ENCODE peak calls at places on chromosomes 5 and 9, in eight cellular contexts. R is ovary; A is activated T-helper 9 cell treated with anti-CD3 and anti-CD28 coated beads, Interleukin-2, amount 50 U/mL, for 16 hours; Z is adrenal gland; U is activated CD4-positive, alpha-beta T cell treated with anti-CD3 and anti-CD28 coated beads, Interleukin-2, amount 50 U/mL, for 1 hour; C is T follicular helper cell; N is SK-MEL-5; W is AG08396. X is an unnamed sample.

GRCh38 chr9:4678679-4679267 is 596 bp upstream of the CDC37L1 start:
- DNase-seq in R (no peak), A (no peak), Z (no peak), U (peak), C (peak), N (peak), W (no peak), X (peak)

GRCh38 chr9:70438341-70438924 is 24.0 kb upstream of the KLF9 start:
- DNase-seq in R (no peak), A (no peak), Z (peak), U (no peak), C (no peak), N (peak), W (peak), X (peak)

GRCh38 chr5:178548751-178549150 is 41.4 kb downstream of the COL23A1 start:
- DNase-seq in R (no peak), A (no peak), Z (no peak), U (no peak), C (no peak), N (no peak), W (no peak), X (peak)

GRCh38 chr5:172724203-172724602 is 46.8 kb downstream of the DUSP1 start:
- DNase-seq in R (no peak), A (no peak), Z (peak), U (no peak), C (no peak), N (peak), W (no peak), X (no peak)

GRCh38 chr5:121497176-121497575 is 354.5 kb upstream of the FTMT start:
- DNase-seq in R (no peak), A (no peak), Z (no peak), U (no peak), C (no peak), N (no peak), W (no peak), X (peak)

GRCh38 chr9:89153618-89154017 is 25.0 kb downstream of the SHC3 start:
- DNase-seq in R (no peak), A (no peak), Z (peak), U (no peak), C (no peak), N (peak), W (peak), X (peak)

GRCh38 chr5:113546711-113547159 is 33.2 kb downstream of the YTHDC2 start:
- DNase-seq in R (no peak), A (no peak), Z (peak), U (no peak), C (no peak), N (no peak), W (peak), X (peak)

GRCh38 chr5:1663186-1663585 is 136.5 kb downstream of the MRPL36 start:
- DNase-seq in R (no peak), A (no peak), Z (no peak), U (no peak), C (no peak), N (no peak), W (no peak), X (no peak)

GRCh38 chr9:88458716-88459115 is 70.5 kb downstream of the SPIN1 start:
- DNase-seq in R (no peak), A (no peak), Z (no peak), U (no peak), C (no peak), N (no peak), W (peak), X (peak)

GRCh38 chr5:40258205-40258604 is 421.5 kb upstream of the PTGER4 start:
- DNase-seq in R (no peak), A (no peak), Z (no peak), U (no peak), C (no peak), N (no peak), W (no peak), X (no peak)

GRCh38 chr5:31987985-31988710 is 186.0 kb downstream of the GOLPH3 start:
- DNase-seq in R (no peak), A (no peak), Z (peak), U (no peak), C (no peak), N (peak), W (peak), X (peak)

GRCh38 chr5:911601-912000 is 18.9 kb downstream of the TRIP13 start:
- DNase-seq in R (peak), A (no peak), Z (no peak), U (no peak), C (no peak), N (no peak), W (no peak), X (no peak)

GRCh38 chr5:10676946-10677345 is 84.1 kb downstream of the DAP start:
- DNase-seq in R (no peak), A (no peak), Z (no peak), U (no peak), C (no peak), N (no peak), W (no peak), X (no peak)

GRCh38 chr5:77087484-77088291 is 603 bp upstream of the ZBED3 start:
- DNase-seq in R (peak), A (no peak), Z (peak), U (no peak), C (no peak), N (peak), W (no peak), X (peak)

GRCh38 chr5:169762338-169763095 is 125.4 kb downstream of the DOCK2 start:
- DNase-seq in R (no peak), A (no peak), Z (no peak), U (no peak), C (no peak), N (no peak), W (peak), X (peak)

GRCh38 chr5:150022163-150022540 is 21.6 kb downstream of the HMGXB3 start:
- DNase-seq in R (no peak), A (no peak), Z (peak), U (no peak), C (no peak), N (peak), W (peak), X (peak)

GRCh38 chr9:132249123-132249522 is 87.3 kb downstream of the NTNG2 start:
- DNase-seq in R (no peak), A (no peak), Z (no peak), U (no peak), C (no peak), N (no peak), W (no peak), X (no peak)

GRCh38 chr5:35319231-35320002 is 89.1 kb upstream of the PRLR start:
- DNase-seq in R (no peak), A (peak), Z (peak), U (no peak), C (no peak), N (peak), W (no peak), X (peak)

GRCh38 chr5:2754621-2755370 is 3.3 kb upstream of the IRX2 start:
- DNase-seq in R (no peak), A (no peak), Z (no peak), U (no peak), C (no peak), N (no peak), W (no peak), X (peak)

GRCh38 chr5:142866563-142867275 is 96.5 kb downstream of the ARHGAP26 start:
- DNase-seq in R (no peak), A (peak), Z (peak), U (peak), C (no peak), N (peak), W (peak), X (peak)

GRCh38 chr5:113217619-113218184 is 217.1 kb downstream of the TSSK1B start:
- DNase-seq in R (no peak), A (no peak), Z (no peak), U (no peak), C (no peak), N (no peak), W (no peak), X (no peak)

GRCh38 chr9:83444110-83444509 is 94.1 kb downstream of the FRMD3 start:
- DNase-seq in R (peak), A (no peak), Z (peak), U (no peak), C (no peak), N (no peak), W (no peak), X (peak)

GRCh38 chr5:175501759-175502158 is 23.4 kb downstream of the SFXN1 start:
- DNase-seq in R (no peak), A (no peak), Z (no peak), U (no peak), C (no peak), N (no peak), W (no peak), X (no peak)

GRCh38 chr9:72524820-72525539 is 3.6 kb downstream of the TMC1 start:
- DNase-seq in R (no peak), A (peak), Z (peak), U (no peak), C (no peak), N (no peak), W (peak), X (peak)

GRCh38 chr9:86368871-86369521 is 14.8 kb upstream of the TUT7 start:
- DNase-seq in R (no peak), A (no peak), Z (no peak), U (no peak), C (no peak), N (peak), W (peak), X (peak)

GRCh38 chr5:136249678-136250266 is 56.8 kb upstream of the SMIM32 start:
- DNase-seq in R (peak), A (no peak), Z (peak), U (no peak), C (no peak), N (peak), W (peak), X (peak)

GRCh38 chr9:130956636-130957450 is 17.8 kb upstream of the FIBCD1 start:
- DNase-seq in R (no peak), A (no peak), Z (no peak), U (no peak), C (no peak), N (no peak), W (no peak), X (no peak)

GRCh38 chr9:27625751-27626628 is 52.7 kb upstream of the C9orf72 start:
- DNase-seq in R (no peak), A (no peak), Z (no peak), U (no peak), C (no peak), N (no peak), W (no peak), X (peak)

GRCh38 chr9:89635007-89635742 is 30.4 kb downstream of the GADD45G start:
- DNase-seq in R (no peak), A (no peak), Z (peak), U (no peak), C (no peak), N (no peak), W (peak), X (peak)

GRCh38 chr9:120536094-120536493 is 43.9 kb downstream of the CDK5RAP2 start:
- DNase-seq in R (no peak), A (no peak), Z (no peak), U (no peak), C (no peak), N (no peak), W (no peak), X (no peak)